ENCODE peak calls at places on chromosomes 12 and 14, in six cellular contexts. U is AG08395, T is amniotic epithelial cell, H is Caki2, R is lung, B is NCI-H1417. N is an unnamed sample.

GRCh38 chr14:36785511-36785910 is 123.9 kb downstream of the PAX9 start:
- DNase-seq in U (no peak), T (no peak), H (no peak), R (no peak), B (peak), N (no peak)

GRCh38 chr12:96425321-96425720 is 25.1 kb upstream of the CDK17 start:
- DNase-seq in U (peak), T (peak), H (no peak), R (no peak), B (no peak), N (no peak)

GRCh38 chr12:72053604-72054003 is 115.0 kb downstream of the TPH2 start:
- DNase-seq in U (no peak), T (no peak), H (no peak), R (no peak), B (no peak), N (no peak)

GRCh38 chr14:99095369-99095768 is 176.6 kb downstream of the BCL11B start:
- DNase-seq in U (no peak), T (no peak), H (no peak), R (no peak), B (no peak), N (no peak)

GRCh38 chr14:59187802-59188460 is 536 bp upstream of the DAAM1 start:
- DNase-seq in U (peak), T (no peak), H (no peak), R (no peak), B (peak), N (peak)

GRCh38 chr12:55728932-55729591 is at the start of gene CD63:
- DNase-seq in U (peak), T (peak), H (peak), R (peak), B (peak), N (peak)

GRCh38 chr14:74169906-74170305 is 69.3 kb upstream of the VSX2 start:
- DNase-seq in U (no peak), T (no peak), H (no peak), R (no peak), B (no peak), N (no peak)

GRCh38 chr12:57456737-57457490 is 1.8 kb downstream of the INHBE start:
- DNase-seq in U (no peak), T (no peak), H (no peak), R (no peak), B (no peak), N (no peak)

GRCh38 chr14:40494483-40494882 is 1062.2 kb upstream of the FBXO33 start:
- DNase-seq in U (no peak), T (no peak), H (no peak), R (no peak), B (no peak), N (no peak)

GRCh38 chr12:131827961-131828534 is at the start of gene MMP17:
- DNase-seq in U (peak), T (peak), H (peak), R (no peak), B (peak), N (no peak)

N was measured in mucosa of gallbladder.